ENCODE peak calls at places on chromosomes 5 and 9, in eight cellular contexts. A is stimulated activated CD8-positive, alpha-beta memory T cell treated with anti-CD3 and anti-CD28 coated beads, Interleukin-12 subunit alpha, Interleukin-12 subunit beta, amount 100 ng/mL, for 1 hour; G is H54; U is CD4-positive, alpha-beta T cell; B is neural progenitor cell; J is breast epithelium; P is mesothelial cell of epicardium; X is mesenchymal stem cell. N is an unnamed sample.

GRCh38 chr9:98314381-98315066 is 59.1 kb upstream of the TBC1D2 start:
- DNase-seq in A (no peak), G (no peak), U (no peak), B (no peak), J (no peak), P (no peak), X (peak; percentile 46), N (no peak)

GRCh38 chr5:132086277-132086794 is 12.7 kb downstream of the CSF2 start:
- DNase-seq in A (no peak), G (peak; percentile 89), U (no peak), B (no peak), J (no peak), P (no peak), X (peak; percentile 88), N (no peak)

GRCh38 chr9:98897745-98898144 is 46.0 kb upstream of the COL15A1 start:
- DNase-seq in A (no peak), G (no peak), U (no peak), B (no peak), J (no peak), P (no peak), X (no peak), N (no peak)

GRCh38 chr9:130264414-130265350 is 878 bp upstream of the HMCN2 start:
- DNase-seq in A (no peak), G (no peak), U (no peak), B (no peak), J (no peak), P (no peak), X (no peak), N (no peak)

GRCh38 chr9:108861997-108862396 is at the start of gene ACTL7A:
- DNase-seq in A (no peak), G (no peak), U (no peak), B (no peak), J (no peak), P (no peak), X (no peak), N (no peak)

GRCh38 chr9:34717996-34718614 is 8.2 kb upstream of the CCL21 start:
- DNase-seq in A (no peak), G (no peak), U (no peak), B (no peak), J (no peak), P (no peak), X (peak; percentile 43), N (no peak)

GRCh38 chr5:54792611-54793404 is 192.6 kb downstream of the ESM1 start:
- DNase-seq in A (no peak), G (no peak), U (no peak), B (no peak), J (peak; percentile 56), P (no peak), X (no peak), N (no peak)

GRCh38 chr9:137724114-137724445 is 105.3 kb downstream of the EHMT1 start:
- DNase-seq in A (no peak), G (no peak), U (peak; percentile 28), B (peak; percentile 59), J (no peak), P (no peak), X (peak; percentile 68), N (no peak)

GRCh38 chr5:16179511-16179935 is at the start of gene MARCHF11:
- DNase-seq in A (no peak), G (no peak), U (no peak), B (peak; percentile 75), J (no peak), P (no peak), X (no peak), N (no peak)

GRCh38 chr5:132156413-132156812 is 71.2 kb downstream of the P4HA2 start:
- DNase-seq in A (no peak), G (no peak), U (no peak), B (no peak), J (no peak), P (no peak), X (no peak), N (no peak)

GRCh38 chr9:38149647-38150046 is 80.6 kb upstream of the SHB start:
- DNase-seq in A (no peak), G (no peak), U (no peak), B (no peak), J (no peak), P (no peak), X (no peak), N (no peak)

GRCh38 chr9:126675147-126675467 is 61.4 kb downstream of the LMX1B start:
- DNase-seq in A (no peak), G (no peak), U (no peak), B (peak; percentile 20), J (no peak), P (no peak), X (no peak), N (no peak)

GRCh38 chr5:146606838-146607237 is 90.8 kb upstream of the GPR151 start:
- DNase-seq in A (no peak), G (no peak), U (no peak), B (no peak), J (no peak), P (no peak), X (no peak), N (no peak)

GRCh38 chr9:87515588-87516221 is 18.0 kb downstream of the DAPK1 start:
- DNase-seq in A (no peak), G (no peak), U (no peak), B (no peak), J (no peak), P (no peak), X (no peak), N (no peak)

GRCh38 chr5:93604119-93604963 is 21.3 kb downstream of the NR2F1 start:
- DNase-seq in A (no peak), G (no peak), U (no peak), B (peak; percentile 74), J (no peak), P (no peak), X (peak; percentile 51), N (no peak)

GRCh38 chr5:157312492-157312891 is 46.6 kb downstream of the CYFIP2 start:
- DNase-seq in A (peak; percentile 49), G (peak; percentile 30), U (peak; percentile 56), B (peak; percentile 60), J (no peak), P (no peak), X (peak; percentile 57), N (peak; percentile 52)

GRCh38 chr9:114449236-114449635 is 56.0 kb downstream of the WHRN start:
- DNase-seq in A (no peak), G (no peak), U (no peak), B (no peak), J (no peak), P (no peak), X (no peak), N (no peak)

GRCh38 chr5:79236970-79237734 is 1.2 kb downstream of the JMY start:
- DNase-seq in A (no peak), G (no peak), U (peak; percentile 15), B (peak; percentile 65), J (peak; percentile 29), P (peak; percentile 28), X (peak; percentile 53), N (peak; percentile 29)

GRCh38 chr5:180862645-180863044 is 1.6 kb upstream of the ZFP62 start:
- DNase-seq in A (no peak), G (no peak), U (no peak), B (peak; percentile 53), J (no peak), P (no peak), X (no peak), N (no peak)

GRCh38 chr5:107165296-107165695 is 505.4 kb downstream of the EFNA5 start:
- DNase-seq in A (no peak), G (no peak), U (no peak), B (no peak), J (no peak), P (no peak), X (no peak), N (no peak)

GRCh38 chr5:71937906-71938698 is 169.2 kb upstream of the MAP1B start:
- DNase-seq in A (no peak), G (no peak), U (no peak), B (no peak), J (no peak), P (no peak), X (no peak), N (no peak)

GRCh38 chr5:78727786-78728761 is 79.5 kb upstream of the LHFPL2 start:
- DNase-seq in A (no peak), G (no peak), U (no peak), B (no peak), J (no peak), P (no peak), X (no peak), N (peak; percentile 48)

GRCh38 chr5:109743041-109743531 is 53.4 kb downstream of the MAN2A1 start:
- DNase-seq in A (no peak), G (no peak), U (no peak), B (no peak), J (no peak), P (no peak), X (peak; percentile 39), N (no peak)